ENCODE peak calls at places on chromosomes 13 and 19, in ten cellular contexts. L is heart left ventricle, S is hepatocyte, R is body of pancreas, P is ascending aorta, J is heart right ventricle, W is K562, Q is SK-N-SH, M is left lung, Y is cardiac muscle cell. T is an unnamed sample.

GRCh38 chr13:75968103-75968838 is 332.1 kb downstream of the LMO7 start:
- DNase-seq in R (no peak), J (no peak), M (no peak), S (no peak), L (no peak), Y (peak; percentile 2), W (no peak), P (no peak), Q (no peak), T (no peak)

GRCh38 chr19:5595129-5595528 is 27.4 kb upstream of the TINCR start:
- DNase-seq in R (no peak), Q (no peak), M (no peak), Y (no peak), J (no peak), L (no peak), P (no peak), W (no peak), S (no peak), T (no peak)

GRCh38 chr13:110882972-110883371 is 31.9 kb downstream of the ANKRD10 start:
- DNase-seq in P (no peak), M (no peak), R (no peak), Y (no peak), J (no peak), L (no peak), W (no peak), Q (no peak), S (no peak), T (no peak)

GRCh38 chr19:55704494-55705245 is 29.6 kb downstream of the EPN1 start:
- DNase-seq in L (no peak), M (no peak), Y (no peak), J (no peak), R (peak; percentile 13), Q (no peak), P (peak; percentile 50), S (no peak), W (no peak), T (no peak)

GRCh38 chr13:44932171-44932849 is 57.0 kb downstream of the NUFIP1 start:
- DNase-seq in M (no peak), Q (no peak), J (no peak), Y (no peak), W (no peak), S (no peak), L (no peak), R (no peak), P (no peak), T (no peak)

GRCh38 chr13:99986751-99987150 is 5.2 kb downstream of the ZIC2 start:
- DNase-seq in W (no peak), R (no peak), S (no peak), L (no peak), Y (no peak), P (no peak), Q (no peak), M (no peak), J (no peak), T (no peak)

GRCh38 chr13:103328899-103329298 is 262.7 kb upstream of the SLC10A2 start:
- DNase-seq in W (no peak), Y (peak; percentile 18), P (no peak), R (no peak), S (no peak), Q (no peak), J (no peak), L (no peak), M (no peak), T (no peak)

GRCh38 chr19:29596885-29597525 is 9.1 kb upstream of the POP4 start:
- DNase-seq in Q (no peak), W (no peak), M (no peak), Y (peak; percentile 34), P (peak; percentile 42), L (no peak), S (peak; percentile 37), J (no peak), R (no peak), T (no peak)

GRCh38 chr19:40225440-40226305 is 816 bp downstream of the CCNP start:
- DNase-seq in W (no peak), J (no peak), Y (no peak), S (no peak), Q (no peak), P (no peak), R (no peak), M (no peak), L (no peak), T (no peak)

GRCh38 chr19:57941593-57941992 is 5.9 kb downstream of the ZNF256 start:
- DNase-seq in Q (no peak), W (no peak), R (no peak), P (no peak), L (no peak), M (no peak), J (no peak), Y (no peak), S (no peak), T (no peak)
- H3K9me3 ChIP-seq in Q (no peaks in the 10 kb centered on the region), W (no peaks in the 10 kb centered on the region), R (no peaks in the 10 kb centered on the region), P (peaks cover 97% of the 10 kb centered on the region), L (peaks cover 61% of the 10 kb centered on the region), M (no peaks in the 10 kb centered on the region), J (peaks cover 100% of the 10 kb centered on the region), Y (no peaks in the 10 kb centered on the region), S (peaks cover 7% of the 10 kb centered on the region), T (peaks cover 71% of the 10 kb centered on the region)

GRCh38 chr13:36417328-36417727 is 15.0 kb upstream of the CCNA1 start:
- DNase-seq in P (no peak), R (no peak), W (no peak), Y (no peak), S (no peak), L (no peak), J (no peak), Q (no peak), M (no peak), T (no peak)

GRCh38 chr13:36418022-36418805 is 14.1 kb upstream of the CCNA1 start:
- DNase-seq in L (no peak), P (no peak), J (no peak), S (no peak), Y (peak; percentile 72), M (no peak), W (no peak), R (no peak), Q (no peak), T (no peak)

GRCh38 chr13:36421447-36421846 is 10.8 kb upstream of the CCNA1 start:
- DNase-seq in R (no peak), Y (peak; percentile 44), M (no peak), W (no peak), Q (no peak), L (no peak), P (no peak), J (no peak), S (no peak), T (no peak)

DNA sequence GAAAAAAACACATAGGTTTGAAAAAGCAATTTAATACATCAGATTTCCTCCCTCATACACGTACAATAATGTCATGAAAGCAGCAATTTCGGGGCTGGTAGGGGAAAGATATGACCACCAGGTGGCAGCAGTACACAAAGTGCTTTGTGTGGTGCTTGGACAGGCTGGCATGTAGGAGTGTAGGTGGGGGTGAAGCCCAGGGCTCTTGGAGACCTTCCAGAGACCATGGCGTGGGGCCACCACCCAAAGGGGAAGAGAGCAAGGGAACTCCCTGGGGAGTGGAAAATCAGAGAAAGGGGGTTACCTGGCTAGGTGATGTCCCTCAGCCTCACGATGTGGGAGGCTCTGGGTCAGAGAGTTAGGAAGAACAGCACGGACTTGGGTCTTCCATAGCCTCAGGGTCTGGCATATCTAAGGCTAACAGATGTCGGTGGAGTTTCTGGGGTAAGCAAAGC is 11.8 kb upstream of the CCNA1 start:
- DNase-seq in P (peak; percentile 82), Q (peak; percentile 79), S (peak; percentile 85), L (no peak), Y (peak; percentile 85), M (peak; percentile 56), W (peak; percentile 57), J (peak; percentile 30), R (peak; percentile 67), T (peak; percentile 41)
- H3K27ac ChIP-seq in P (no peak overlapping the region), Q (no peak overlapping the region), S (no peak overlapping the region), L (no peak overlapping the region), Y (no peak overlapping the region), M (no peak overlapping the region), W (no peak overlapping the region), J (no peak overlapping the region), R (no peak overlapping the region), T (no peak overlapping the region)

GRCh38 chr19:37484406-37485115 is 15.4 kb downstream of the ZNF570 start:
- DNase-seq in W (no peak), M (no peak), S (no peak), R (no peak), L (no peak), P (no peak), Y (no peak), J (no peak), Q (no peak), T (no peak)
- H3K9me3 ChIP-seq in W (no peaks in the 10 kb centered on the region), M (peaks cover 32% of the 10 kb centered on the region), S (peaks cover 64% of the 10 kb centered on the region), R (no peaks in the 10 kb centered on the region), L (peaks cover 100% of the 10 kb centered on the region), P (peaks cover 100% of the 10 kb centered on the region), Y (peaks cover 3% of the 10 kb centered on the region), J (peaks cover 100% of the 10 kb centered on the region), Q (peaks cover 59% of the 10 kb centered on the region), T (peaks cover 99% of the 10 kb centered on the region)

GRCh38 chr13:79398169-79398568 is 7.9 kb downstream of the RBM26 start:
- DNase-seq in M (no peak), Y (no peak), J (no peak), R (no peak), L (no peak), Q (no peak), S (no peak), W (no peak), P (no peak), T (no peak)

GRCh38 chr13:79393564-79394249 is 12.3 kb downstream of the RBM26 start:
- DNase-seq in M (peak; percentile 38), R (no peak), Y (no peak), S (peak; percentile 59), Q (no peak), J (no peak), W (no peak), P (no peak), L (no peak), T (no peak)

GRCh38 chr13:79395881-79396280 is 10.2 kb downstream of the RBM26 start:
- DNase-seq in R (no peak), L (no peak), Y (no peak), P (no peak), Q (no peak), J (no peak), W (no peak), M (no peak), S (no peak), T (no peak)

GRCh38 chr13:79389031-79389430 is 17.0 kb downstream of the RBM26 start:
- DNase-seq in S (no peak), J (no peak), Y (no peak), R (no peak), W (no peak), M (no peak), Q (no peak), L (no peak), P (no peak), T (no peak)

DNA sequence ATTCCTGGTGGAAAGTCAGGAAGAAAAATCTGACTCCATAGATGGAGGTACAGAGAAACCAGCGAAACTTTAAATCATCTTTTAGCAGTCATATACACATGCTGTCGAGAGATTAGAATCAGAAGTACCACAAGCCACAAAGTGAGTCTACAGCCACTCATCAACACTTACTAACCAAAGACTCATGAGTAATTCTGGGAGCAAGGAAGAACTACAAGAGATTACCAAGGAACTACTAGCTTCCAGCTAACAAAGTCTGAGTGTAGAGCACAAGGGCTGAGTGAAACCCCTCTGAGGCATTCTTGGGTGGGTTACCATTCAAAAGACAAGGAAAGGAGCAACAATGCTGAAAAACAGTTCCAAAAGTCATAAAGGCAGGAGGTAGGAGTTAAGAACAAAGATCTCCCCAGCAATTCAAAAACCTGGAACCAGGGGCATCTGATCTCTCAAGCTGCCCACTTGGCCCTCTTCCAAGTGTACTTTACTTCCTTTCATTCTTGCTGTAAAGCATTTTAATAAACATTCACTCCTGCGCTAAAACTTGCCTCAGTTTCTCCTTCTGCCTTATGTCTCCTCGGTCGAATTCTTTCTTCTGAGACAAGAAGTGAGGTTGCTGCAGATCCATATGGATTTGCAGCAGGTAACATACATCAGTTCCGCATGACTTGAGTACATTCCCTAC is 13.0 kb downstream of the RBM26 start:
- DNase-seq in S (no peak), L (no peak), M (no peak), J (no peak), Y (peak; percentile 50), W (no peak), P (no peak), R (no peak), Q (no peak), T (no peak)
- H3K27ac ChIP-seq in S (peak overlapping the region; percentile 61), L (peak overlapping the region; percentile 65), M (no peak overlapping the region), J (no peak overlapping the region), Y (peak overlapping the region; percentile 56), W (peak overlapping the region; percentile 14), P (no peak overlapping the region), R (no peak overlapping the region), Q (no peak overlapping the region), T (no peak overlapping the region)

T was measured in thoracic aorta.